ENCODE peak calls at places on chromosomes 5 and 9, in six cellular contexts. Q is GM23248, J is right lobe of liver, F is kidney, D is heart right ventricle, N is HepG2. I is an unnamed sample. For H3K9me3, the result is how much of the 10 kb centered on the place peaks cover.

GRCh38 chr5:17305964-17306725 is 88.7 kb downstream of the BASP1 start:
- DNase-seq in Q (peak), J (peak), F (peak), D (peak), N (peak), I (no peak)

GRCh38 chr5:100900142-100900795 is 2.8 kb downstream of the ST8SIA4 start:
- DNase-seq in D (peak), J (peak), Q (peak), F (peak), N (no peak), I (no peak)

GRCh38 chr5:52787600-52788504 is at the start of the genes ITGA1 and PELO:
- DNase-seq in N (peak), D (peak), Q (peak), J (peak), F (peak), I (peak)

GRCh38 chr5:43661102-43661501 is 58.1 kb downstream of the NNT start:
- DNase-seq in Q (peak), D (peak), N (peak), J (no peak), F (no peak), I (no peak)

GRCh38 chr9:14779566-14780022 is 57.1 kb upstream of the CER1 start:
- DNase-seq in J (no peak), F (peak), D (no peak), Q (no peak), N (no peak), I (no peak)

GRCh38 chr5:179801304-179802206 is 5.1 kb downstream of the MGAT4B start:
- DNase-seq in Q (no peak), F (peak), J (peak), N (peak), D (peak), I (peak)

GRCh38 chr9:109301012-109301411 is 19.8 kb downstream of the EPB41L4B start:
- DNase-seq in N (no peak), Q (no peak), D (no peak), J (no peak), F (no peak), I (no peak)

GRCh38 chr5:137470111-137470920 is 28.8 kb downstream of the SPOCK1 start:
- DNase-seq in J (no peak), Q (peak), N (no peak), F (no peak), D (no peak), I (no peak)

GRCh38 chr9:132116583-132116982 is 36.9 kb upstream of the MED27 start:
- DNase-seq in Q (no peak), D (no peak), N (no peak), J (no peak), F (no peak), I (no peak)

GRCh38 chr5:87069974-87070608 is 197.6 kb upstream of the RASA1 start:
- DNase-seq in F (no peak), D (peak), Q (peak), J (no peak), N (no peak), I (no peak)

GRCh38 chr5:96387616-96388015 is 45.4 kb downstream of the PCSK1 start:
- DNase-seq in J (no peak), F (no peak), N (no peak), D (no peak), Q (no peak), I (no peak)

DNA sequence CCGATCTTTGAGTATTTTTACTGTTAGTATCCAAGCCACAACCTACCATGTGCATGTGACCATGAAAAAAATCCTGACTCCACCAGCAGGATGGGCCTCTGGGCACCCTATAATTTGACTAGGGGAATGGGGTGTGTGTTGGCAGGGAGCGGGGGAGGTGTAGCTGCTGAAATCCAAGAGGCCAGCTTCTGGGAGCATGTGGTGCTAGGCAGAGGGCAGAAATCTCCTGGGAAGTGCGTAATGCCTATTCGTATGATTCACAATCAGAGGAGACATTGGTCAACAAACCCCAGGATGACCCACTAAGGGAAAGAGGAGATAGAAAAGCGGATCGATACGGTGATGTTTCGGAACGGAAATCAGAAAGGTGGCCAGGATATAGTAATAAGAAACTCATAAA is 149.9 kb downstream of the ARSB start:
- DNase-seq in J (no peak), Q (no peak), N (no peak), F (no peak), D (no peak), I (no peak)
- H3K9me3 ChIP-seq in J (under half), Q (under half), N (under half), F (under half), D (under half), I (under half)

GRCh38 chr5:80703747-80704146 is 49.0 kb upstream of the DHFR start:
- DNase-seq in N (no peak), J (no peak), Q (no peak), D (no peak), F (no peak), I (no peak)
- H3K9me3 ChIP-seq in N (under half), J (under half), Q (under half), D (under half), F (under half), I (under half)

GRCh38 chr9:35495984-35496383 is 6.1 kb downstream of the RUSC2 start:
- DNase-seq in F (no peak), J (no peak), Q (no peak), D (no peak), N (no peak), I (no peak)

GRCh38 chr9:35499029-35499700 is 9.3 kb downstream of the RUSC2 start:
- DNase-seq in Q (no peak), J (no peak), N (no peak), F (no peak), D (no peak), I (no peak)

GRCh38 chr9:35499701-35500030 is 9.8 kb downstream of the RUSC2 start:
- DNase-seq in J (no peak), N (no peak), F (no peak), D (no peak), Q (no peak), I (no peak)

GRCh38 chr9:35501941-35502340 is 12.0 kb downstream of the RUSC2 start:
- DNase-seq in D (no peak), J (no peak), N (no peak), F (no peak), Q (peak), I (no peak)

GRCh38 chr9:35500130-35500748 is 10.3 kb downstream of the RUSC2 start:
- DNase-seq in D (no peak), J (no peak), Q (peak), N (no peak), F (no peak), I (no peak)
- H3K9me3 ChIP-seq in D (under half), J (under half), Q (under half), N (under half), F (under half), I (under half)

DNA sequence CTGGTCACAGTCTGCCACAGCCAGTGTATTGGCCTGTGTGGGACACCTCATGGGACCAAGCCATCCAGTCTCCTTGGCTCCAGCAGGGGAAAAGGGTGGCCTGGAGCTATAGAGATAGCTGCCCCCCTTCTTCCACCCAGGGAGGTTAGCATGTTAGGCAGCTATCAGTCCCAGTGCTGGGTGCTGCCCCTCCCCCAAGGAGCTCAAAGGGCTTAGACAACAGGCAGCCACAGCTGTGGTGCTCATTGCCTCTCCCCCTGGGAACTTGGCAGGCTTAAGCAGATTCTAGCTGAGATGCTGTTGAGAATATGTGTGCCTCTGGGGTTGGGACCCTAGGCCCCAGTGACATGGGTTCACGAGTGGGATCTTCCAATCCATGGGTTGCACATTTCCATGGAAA is 226.0 kb upstream of the PTGER4 start:
- DNase-seq in D (no peak), J (no peak), N (no peak), Q (no peak), F (no peak), I (no peak)
- H3K9me3 ChIP-seq in D (under half), J (under half), N (under half), Q (under half), F (under half), I (under half)

GRCh38 chr9:127733609-127734008 is 1.5 kb downstream of the TOR2A start:
- DNase-seq in D (no peak), Q (no peak), N (no peak), J (no peak), F (no peak), I (no peak)
- H3K9me3 ChIP-seq in D (under half), Q (under half), N (under half), J (under half), F (under half), I (under half)

I was measured in T-helper 17 cell.